ENCODE peak calls at places on chromosome 16, in five cellular contexts. One of them, this sample, is unnamed. For H3K36me3, the result is how much of the 10 kb centered on the place peaks cover.

GRCh38 chr16:75044800-75045361 is 46.1 kb downstream of the ZNRF1 start:
- DNase-seq in brain microvascular endothelial cell: no peak
- DNase-seq in mesenchymal stem cell: no peak
- DNase-seq in PC-9: peak
- DNase-seq in ovary: peak
- DNase-seq in this sample: no peak

GRCh38 chr16:11609474-11610120 is 22.9 kb upstream of the LITAF start:
- DNase-seq in brain microvascular endothelial cell: no peak
- DNase-seq in mesenchymal stem cell: peak
- DNase-seq in PC-9: peak
- DNase-seq in ovary: no peak
- DNase-seq in this sample: no peak

GRCh38 chr16:31331141-31331764 is 23.7 kb upstream of the ITGAX start:
- DNase-seq in brain microvascular endothelial cell: no peak
- DNase-seq in mesenchymal stem cell: no peak
- DNase-seq in PC-9: no peak
- DNase-seq in ovary: no peak
- DNase-seq in this sample: no peak

GRCh38 chr16:57643166-57643813 is 14.9 kb downstream of the ADGRG1 start:
- DNase-seq in brain microvascular endothelial cell: peak
- DNase-seq in mesenchymal stem cell: peak
- DNase-seq in PC-9: peak
- DNase-seq in ovary: no peak
- DNase-seq in this sample: peak

GRCh38 chr16:3021449-3022207 is 1.5 kb downstream of the TNFRSF12A start:
- DNase-seq in brain microvascular endothelial cell: peak
- DNase-seq in mesenchymal stem cell: peak
- DNase-seq in PC-9: peak
- DNase-seq in ovary: peak
- DNase-seq in this sample: peak

GRCh38 chr16:67726106-67727034 is 7.3 kb upstream of the GFOD2 start:
- DNase-seq in brain microvascular endothelial cell: no peak
- DNase-seq in mesenchymal stem cell: no peak
- DNase-seq in PC-9: no peak
- DNase-seq in ovary: no peak
- DNase-seq in this sample: peak

GRCh38 chr16:13176711-13177110 is 275.3 kb downstream of the SHISA9 start:
- DNase-seq in brain microvascular endothelial cell: no peak
- DNase-seq in mesenchymal stem cell: no peak
- DNase-seq in PC-9: no peak
- DNase-seq in ovary: no peak
- DNase-seq in this sample: no peak

GRCh38 chr16:4515611-4516233 is 22.9 kb downstream of the CDIP1 start:
- DNase-seq in brain microvascular endothelial cell: no peak
- DNase-seq in mesenchymal stem cell: no peak
- DNase-seq in PC-9: no peak
- DNase-seq in ovary: no peak
- DNase-seq in this sample: no peak

GRCh38 chr16:85870159-85870558 is 28.8 kb upstream of the IRF8 start:
- DNase-seq in brain microvascular endothelial cell: no peak
- DNase-seq in mesenchymal stem cell: no peak
- DNase-seq in PC-9: no peak
- DNase-seq in ovary: no peak
- DNase-seq in this sample: no peak

GRCh38 chr16:68000024-68000423 is 740 bp upstream of the DPEP2 start:
- DNase-seq in brain microvascular endothelial cell: no peak
- DNase-seq in mesenchymal stem cell: no peak
- DNase-seq in PC-9: no peak
- DNase-seq in ovary: no peak
- DNase-seq in this sample: no peak

GRCh38 chr16:53732296-53732929 is 28.5 kb downstream of the FTO start:
- DNase-seq in brain microvascular endothelial cell: no peak
- DNase-seq in mesenchymal stem cell: no peak
- DNase-seq in PC-9: peak
- DNase-seq in ovary: no peak
- DNase-seq in this sample: peak

GRCh38 chr16:86886651-86887050 is 308.3 kb downstream of the FOXL1 start:
- DNase-seq in brain microvascular endothelial cell: no peak
- DNase-seq in mesenchymal stem cell: no peak
- DNase-seq in PC-9: no peak
- DNase-seq in ovary: no peak
- DNase-seq in this sample: no peak

GRCh38 chr16:8849411-8850011 is 19.3 kb downstream of the CARHSP1 start:
- DNase-seq in brain microvascular endothelial cell: peak
- DNase-seq in mesenchymal stem cell: peak
- DNase-seq in PC-9: no peak
- DNase-seq in ovary: no peak
- DNase-seq in this sample: no peak
- H3K27ac ChIP-seq in brain microvascular endothelial cell: peak
- H3K27ac ChIP-seq in mesenchymal stem cell: peak
- H3K27ac ChIP-seq in PC-9: no peak
- H3K27ac ChIP-seq in ovary: no peak
- H3K27ac ChIP-seq in this sample: no peak

DNA sequence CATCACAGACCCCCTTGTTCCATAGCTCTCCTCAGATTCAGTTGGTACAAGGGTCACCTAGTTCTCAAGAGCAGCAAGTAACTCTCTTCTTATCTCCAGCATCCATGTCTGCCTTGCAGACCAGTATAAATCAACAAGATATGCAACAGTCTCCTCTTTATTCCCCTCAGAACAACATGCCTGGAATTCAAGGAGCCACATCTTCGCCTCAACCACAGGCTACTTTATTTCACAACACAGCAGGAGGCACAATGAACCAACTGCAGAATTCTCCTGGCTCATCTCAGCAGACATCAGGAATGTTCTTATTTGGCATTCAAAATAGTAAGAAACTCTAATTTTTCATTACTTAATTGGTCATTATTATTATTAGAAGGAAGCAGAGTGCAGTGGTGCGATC is 32.4 kb downstream of the NQO1 start:
- DNase-seq in brain microvascular endothelial cell: no peak
- DNase-seq in mesenchymal stem cell: no peak
- DNase-seq in PC-9: no peak
- DNase-seq in ovary: no peak
- DNase-seq in this sample: no peak
- H3K36me3 ChIP-seq in brain microvascular endothelial cell: half or more
- H3K36me3 ChIP-seq in mesenchymal stem cell: under half
- H3K36me3 ChIP-seq in PC-9: half or more
- H3K36me3 ChIP-seq in ovary: under half
- H3K36me3 ChIP-seq in this sample: under half

DNA sequence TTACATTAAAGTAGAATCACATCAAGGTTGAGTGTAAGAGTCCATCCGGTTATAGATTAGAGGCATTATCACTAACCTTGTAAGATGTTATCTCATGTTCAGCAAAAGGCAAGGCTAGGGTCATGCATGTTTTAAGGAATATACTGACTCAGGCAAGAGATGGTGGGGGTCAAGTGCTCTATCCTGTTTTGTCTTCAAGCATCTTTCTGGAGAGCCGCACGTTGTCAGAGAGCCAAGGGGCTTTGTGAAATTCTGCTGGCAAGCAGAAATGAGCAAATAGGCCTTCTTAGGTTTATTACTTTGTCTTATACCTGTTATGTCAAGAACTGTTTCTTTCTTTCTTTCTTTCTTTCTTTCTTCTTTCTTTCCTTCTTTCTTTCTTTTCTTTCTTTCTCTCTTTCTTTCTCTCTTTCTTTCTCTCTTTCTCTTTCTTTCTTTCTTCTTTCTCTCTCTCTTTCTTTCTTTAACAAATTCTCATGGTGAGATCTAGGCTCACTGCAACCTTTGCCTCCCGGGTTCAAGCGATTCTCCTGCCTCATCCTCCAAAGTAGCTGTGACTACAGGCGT is 47.3 kb upstream of the IL34 start:
- DNase-seq in brain microvascular endothelial cell: no peak
- DNase-seq in mesenchymal stem cell: no peak
- DNase-seq in PC-9: no peak
- DNase-seq in ovary: peak
- DNase-seq in this sample: no peak
- H3K4me3 ChIP-seq in brain microvascular endothelial cell: no peak
- H3K4me3 ChIP-seq in mesenchymal stem cell: no peak
- H3K4me3 ChIP-seq in PC-9: no peak
- H3K4me3 ChIP-seq in ovary: no peak
- H3K4me3 ChIP-seq in this sample: no peak

DNA sequence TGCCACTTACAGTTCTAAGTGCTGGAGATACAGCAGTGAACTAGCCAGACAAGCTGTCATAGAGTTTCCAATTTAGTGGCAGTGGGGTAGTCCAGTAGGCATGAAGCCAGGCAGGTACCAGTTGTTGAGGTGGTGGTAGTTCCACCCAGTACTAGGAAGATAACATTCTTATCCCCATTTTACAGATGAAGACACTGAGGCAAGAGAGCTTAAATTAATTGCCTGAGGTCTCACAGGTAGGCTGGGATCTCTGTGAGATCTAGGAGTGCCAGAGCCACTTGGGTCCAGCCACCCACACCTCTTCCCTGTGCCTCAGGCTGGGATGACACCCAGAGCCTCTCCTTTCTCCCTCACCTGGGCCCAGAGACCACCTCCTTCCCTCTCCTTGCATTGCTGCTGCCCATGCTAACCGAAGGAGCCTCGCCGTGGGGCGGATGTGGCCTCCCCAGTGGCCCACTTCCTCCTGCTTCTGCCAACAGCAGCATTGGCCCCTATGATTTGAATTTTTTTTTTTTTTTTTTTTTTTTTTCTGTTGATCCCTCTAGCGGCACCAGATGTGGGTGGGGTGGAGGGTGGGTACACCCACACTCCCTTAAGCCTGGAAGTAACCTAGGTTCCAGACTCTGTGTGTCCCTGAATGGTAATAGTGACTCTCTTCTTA is 114.0 kb downstream of the PRKCB start:
- DNase-seq in brain microvascular endothelial cell: no peak
- DNase-seq in mesenchymal stem cell: no peak
- DNase-seq in PC-9: no peak
- DNase-seq in ovary: no peak
- DNase-seq in this sample: peak
- H3K27ac ChIP-seq in brain microvascular endothelial cell: no peak
- H3K27ac ChIP-seq in mesenchymal stem cell: no peak
- H3K27ac ChIP-seq in PC-9: no peak
- H3K27ac ChIP-seq in ovary: no peak
- H3K27ac ChIP-seq in this sample: no peak

GRCh38 chr16:56384074-56384721 is 41.1 kb downstream of the AMFR start:
- DNase-seq in brain microvascular endothelial cell: no peak
- DNase-seq in mesenchymal stem cell: no peak
- DNase-seq in PC-9: no peak
- DNase-seq in ovary: no peak
- DNase-seq in this sample: no peak

GRCh38 chr16:56388209-56388608 is 37.1 kb downstream of the AMFR start:
- DNase-seq in brain microvascular endothelial cell: peak
- DNase-seq in mesenchymal stem cell: peak
- DNase-seq in PC-9: no peak
- DNase-seq in ovary: no peak
- DNase-seq in this sample: no peak

GRCh38 chr16:56389554-56389953 is 35.8 kb downstream of the AMFR start:
- DNase-seq in brain microvascular endothelial cell: peak
- DNase-seq in mesenchymal stem cell: peak
- DNase-seq in PC-9: no peak
- DNase-seq in ovary: no peak
- DNase-seq in this sample: no peak
- H3K36me3 ChIP-seq in brain microvascular endothelial cell: under half
- H3K36me3 ChIP-seq in mesenchymal stem cell: under half
- H3K36me3 ChIP-seq in PC-9: under half
- H3K36me3 ChIP-seq in ovary: under half
- H3K36me3 ChIP-seq in this sample: under half

DNA sequence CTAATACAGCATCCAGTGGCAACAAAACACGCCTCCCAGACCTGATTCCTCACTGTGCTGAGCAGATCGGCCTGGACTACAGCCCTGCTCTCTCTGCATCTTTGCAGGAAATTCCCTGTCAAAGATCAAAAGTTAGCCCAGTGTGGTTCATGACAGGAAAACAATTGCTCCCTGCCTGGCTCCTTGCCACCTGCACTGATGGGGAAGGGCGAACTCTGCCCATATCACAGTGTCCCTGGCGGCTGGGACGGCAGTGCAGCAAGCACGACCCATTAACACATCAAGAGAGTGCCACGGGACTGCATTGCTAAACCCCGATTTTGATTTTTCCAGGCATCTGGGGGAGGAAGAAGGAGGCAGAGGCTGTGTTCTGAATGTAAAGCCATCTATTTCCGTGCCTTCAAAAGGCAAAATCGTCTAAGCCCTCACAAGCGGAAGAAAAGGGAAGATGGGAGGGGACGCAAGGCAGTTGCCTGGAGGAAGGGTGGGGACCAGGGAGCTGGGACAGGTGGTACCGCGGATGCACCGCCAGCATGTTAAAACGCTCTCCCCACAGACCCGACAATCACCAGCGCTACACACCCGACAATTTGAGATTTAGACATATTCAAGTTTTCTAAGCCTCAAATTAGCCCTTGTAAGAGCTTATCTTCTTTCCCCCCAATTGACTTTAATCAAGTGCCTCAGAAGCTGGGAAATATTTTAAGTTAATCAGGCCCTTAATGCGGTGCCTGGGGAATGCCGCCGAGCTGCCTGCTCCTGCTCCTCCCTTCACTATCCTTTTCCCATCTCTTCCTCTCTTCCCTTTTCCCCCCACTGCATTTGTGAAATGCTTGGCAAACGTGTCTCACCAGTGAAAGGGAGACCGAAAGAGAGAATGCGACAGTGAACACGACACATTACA is 238.8 kb upstream of the CDH5 start:
- DNase-seq in brain microvascular endothelial cell: no peak
- DNase-seq in mesenchymal stem cell: no peak
- DNase-seq in PC-9: no peak
- DNase-seq in ovary: no peak
- DNase-seq in this sample: peak
- H3K4me3 ChIP-seq in brain microvascular endothelial cell: no peak
- H3K4me3 ChIP-seq in mesenchymal stem cell: peak
- H3K4me3 ChIP-seq in PC-9: no peak
- H3K4me3 ChIP-seq in ovary: no peak
- H3K4me3 ChIP-seq in this sample: no peak

GRCh38 chr16:1541293-1542165 is 8.1 kb downstream of the TMEM204 start:
- DNase-seq in brain microvascular endothelial cell: no peak
- DNase-seq in mesenchymal stem cell: no peak
- DNase-seq in PC-9: no peak
- DNase-seq in ovary: no peak
- DNase-seq in this sample: no peak
- H3K27ac ChIP-seq in brain microvascular endothelial cell: no peak
- H3K27ac ChIP-seq in mesenchymal stem cell: no peak
- H3K27ac ChIP-seq in PC-9: no peak
- H3K27ac ChIP-seq in ovary: no peak
- H3K27ac ChIP-seq in this sample: no peak

GRCh38 chr16:21081329-21081728 is 69.3 kb downstream of the DNAH3 start:
- DNase-seq in brain microvascular endothelial cell: no peak
- DNase-seq in mesenchymal stem cell: no peak
- DNase-seq in PC-9: no peak
- DNase-seq in ovary: no peak
- DNase-seq in this sample: no peak
- H3K36me3 ChIP-seq in brain microvascular endothelial cell: under half
- H3K36me3 ChIP-seq in mesenchymal stem cell: under half
- H3K36me3 ChIP-seq in PC-9: under half
- H3K36me3 ChIP-seq in ovary: under half
- H3K36me3 ChIP-seq in this sample: under half

This sample was measured in small intestine.